ENCODE peak calls at places on chromosomes 2 and 18, in five cellular contexts. T, M, A, N and H are unnamed samples. For H3K9me3, the result is how much of the 10 kb centered on the place peaks cover.

GRCh38 chr2:241724259-241724974 is 10.0 kb upstream of the D2HGDH start:
- DNase-seq in T (no peak), M (peak), A (no peak), N (no peak), H (peak)

GRCh38 chr2:64770781-64771334 is 117.1 kb upstream of the SERTAD2 start:
- DNase-seq in T (no peak), M (no peak), A (peak), N (peak), H (no peak)

GRCh38 chr18:49859725-49860124 is 46.4 kb upstream of the ACAA2 start:
- DNase-seq in T (no peak), M (no peak), A (no peak), N (no peak), H (no peak)

GRCh38 chr18:58484989-58485962 is 143.6 kb downstream of the ALPK2 start:
- DNase-seq in T (no peak), M (no peak), A (no peak), N (no peak), H (peak)

GRCh38 chr2:19228092-19228670 is 130.2 kb downstream of the OSR1 start:
- DNase-seq in T (no peak), M (no peak), A (no peak), N (no peak), H (no peak)

GRCh38 chr2:176140520-176141317 is 10.6 kb upstream of the HOXD4 start:
- DNase-seq in T (peak), M (peak), A (peak), N (peak), H (peak)

GRCh38 chr2:147430408-147430807 is 414.4 kb upstream of the ACVR2A start:
- DNase-seq in T (no peak), M (no peak), A (no peak), N (no peak), H (no peak)

GRCh38 chr18:48109961-48110493 is 179.6 kb upstream of the SMAD2 start:
- DNase-seq in T (no peak), M (no peak), A (no peak), N (no peak), H (no peak)

GRCh38 chr18:7567487-7568425 is 640 bp downstream of the PTPRM start:
- DNase-seq in T (peak), M (no peak), A (peak), N (peak), H (peak)

GRCh38 chr2:233409286-233409991 is 55.1 kb downstream of the DGKD start:
- DNase-seq in T (peak), M (peak), A (peak), N (no peak), H (no peak)

GRCh38 chr2:160700415-160700814 is 206.8 kb upstream of the RBMS1 start:
- DNase-seq in T (no peak), M (no peak), A (no peak), N (no peak), H (no peak)

GRCh38 chr2:37211939-37212338 is 15.6 kb downstream of the CEBPZOS start:
- DNase-seq in T (no peak), M (no peak), A (no peak), N (peak), H (no peak)

GRCh38 chr2:228701506-228701905 is 520.0 kb upstream of the SPHKAP start:
- DNase-seq in T (no peak), M (no peak), A (no peak), N (no peak), H (no peak)

DNA sequence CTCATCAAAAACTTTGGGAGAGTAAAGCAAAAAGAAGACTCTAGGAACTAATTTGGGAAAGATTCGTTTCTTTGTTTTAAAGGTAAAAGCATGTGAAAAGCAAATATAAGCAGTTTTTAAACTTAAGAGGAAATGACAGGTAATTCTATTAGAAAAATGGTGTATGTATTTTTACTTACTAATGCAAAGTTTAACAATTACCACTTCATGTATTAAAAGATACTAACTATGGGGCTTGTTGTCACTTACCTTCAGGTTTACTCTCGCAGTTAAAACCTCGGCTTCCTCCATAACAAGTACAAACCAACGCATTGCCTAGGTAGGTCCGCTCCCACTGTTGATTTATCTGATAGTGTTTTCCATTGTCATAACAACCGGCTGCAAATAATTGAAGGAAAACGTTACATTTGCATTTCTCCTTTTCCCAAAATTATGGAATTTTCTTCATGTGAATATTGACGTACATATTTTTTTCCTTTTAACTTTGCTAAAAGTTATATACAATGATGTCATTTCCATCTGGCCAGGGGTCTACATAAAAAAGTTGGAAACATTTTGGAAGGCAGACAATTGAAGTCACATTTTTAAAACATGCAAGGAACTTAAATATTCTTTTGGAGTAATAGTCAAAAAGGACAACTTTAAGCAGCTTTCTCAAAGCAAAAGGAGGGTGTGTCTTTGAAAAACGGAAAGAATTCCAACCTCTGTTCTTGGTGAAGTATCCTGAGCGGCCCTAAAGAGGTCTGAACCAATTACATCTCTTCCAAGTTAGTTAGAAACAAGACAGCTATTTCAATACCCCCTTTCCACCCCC is 1.2 kb downstream of the FN1 start:
- DNase-seq in T (no peak), M (no peak), A (peak), N (no peak), H (no peak)
- H3K4me3 ChIP-seq in T (peak), M (no peak), A (peak), N (peak), H (peak)

DNA sequence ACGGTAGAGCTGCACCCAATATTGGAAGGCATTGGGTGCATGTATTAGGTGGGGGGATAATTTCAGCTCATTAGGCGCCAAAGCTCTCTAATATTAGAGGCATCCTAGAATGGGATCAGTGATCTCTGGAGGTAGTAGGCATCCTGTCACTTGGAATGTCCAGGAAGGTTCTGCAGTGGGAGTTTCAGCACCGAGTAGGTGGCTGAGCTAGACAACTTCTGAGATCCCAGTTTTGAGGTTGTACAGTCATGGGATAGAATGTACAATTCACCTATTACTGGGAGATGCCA is 210.9 kb downstream of the MYCN start:
- DNase-seq in T (no peak), M (no peak), A (no peak), N (no peak), H (no peak)
- H3K9me3 ChIP-seq in T (under half), M (under half), A (under half), N (under half), H (under half)

GRCh38 chr2:218985325-218986091 is 524 bp upstream of the FEV start:
- DNase-seq in T (peak), M (no peak), A (no peak), N (no peak), H (peak)

GRCh38 chr2:218983971-218984238 is 1.1 kb downstream of the FEV start:
- DNase-seq in T (no peak), M (no peak), A (no peak), N (no peak), H (no peak)

GRCh38 chr2:218986148-218986761 is 1.3 kb upstream of the FEV start:
- DNase-seq in T (peak), M (no peak), A (no peak), N (no peak), H (no peak)

GRCh38 chr2:218984239-218985020 is 554 bp downstream of the FEV start:
- DNase-seq in T (peak), M (no peak), A (peak), N (no peak), H (peak)

DNA sequence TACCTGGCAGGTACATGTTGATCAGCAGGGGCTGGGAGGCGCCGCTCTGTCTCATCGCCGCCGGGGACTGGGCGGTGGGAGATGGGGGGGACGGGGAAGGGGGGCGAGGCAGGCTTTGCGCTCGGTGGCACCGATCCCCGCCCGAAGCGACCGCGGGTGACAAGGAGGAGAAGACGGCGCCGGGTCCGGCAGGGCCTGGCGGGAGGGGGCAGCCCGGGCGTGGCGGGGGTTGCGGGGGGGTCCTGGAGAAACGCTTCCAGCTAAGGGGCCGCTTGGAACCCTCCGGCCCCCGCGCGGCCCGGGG is at the start of gene FEV:
- DNase-seq in T (peak), M (no peak), A (no peak), N (no peak), H (peak)
- H3K4me3 ChIP-seq in T (no peak), M (no peak), A (peak), N (no peak), H (peak)

GRCh38 chr2:13616656-13617055 is 899.9 kb downstream of the TRIB2 start:
- DNase-seq in T (no peak), M (no peak), A (no peak), N (no peak), H (peak)

GRCh38 chr2:13611939-13612338 is 895.2 kb downstream of the TRIB2 start:
- DNase-seq in T (no peak), M (no peak), A (no peak), N (no peak), H (no peak)

DNA sequence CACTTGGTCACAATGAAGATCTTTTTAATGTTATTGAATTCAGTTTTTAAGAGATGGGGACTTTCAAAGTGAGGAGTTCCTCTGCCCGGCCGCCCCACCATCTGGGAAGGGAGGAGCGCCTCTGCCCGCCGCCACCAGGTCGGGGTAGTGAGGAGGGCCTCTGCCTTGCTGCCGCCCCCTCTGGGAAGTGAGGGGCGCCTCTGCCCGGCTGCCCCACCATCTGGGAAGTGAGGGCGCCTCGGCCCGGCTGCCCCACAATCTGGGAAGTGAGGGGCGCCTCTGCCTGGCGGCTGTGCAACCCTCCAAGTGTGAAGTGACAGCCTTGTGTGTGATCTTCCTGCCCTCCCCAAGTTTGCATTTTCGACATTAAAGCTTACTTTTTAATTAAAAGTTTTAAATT is 899.3 kb downstream of the TRIB2 start:
- DNase-seq in T (no peak), M (no peak), A (no peak), N (no peak), H (peak)
- H3K9me3 ChIP-seq in T (under half), M (under half), A (under half), N (under half), H (under half)

GRCh38 chr2:43346619-43347018 is 120.2 kb upstream of the ZFP36L2 start:
- DNase-seq in T (no peak), M (no peak), A (no peak), N (no peak), H (no peak)
- H3K4me3 ChIP-seq in T (no peak), M (no peak), A (no peak), N (no peak), H (no peak)

GRCh38 chr18:42413870-42414269 is 458.8 kb downstream of the PIK3C3 start:
- DNase-seq in T (no peak), M (no peak), A (peak), N (no peak), H (no peak)
- H3K9me3 ChIP-seq in T (under half), M (under half), A (under half), N (under half), H (under half)